ENCODE peak calls at places on chromosomes 4 and X, in ten cellular contexts. Z is NCI-H1105 treated with DMSO at 0.1 percent for 48 hours; A is activated T-cell treated with anti-CD3 and anti-CD28 coated beads, Interleukin-2, amount 50 U/mL, for 72 hours; M is NCI-H1436; I is BJ; U is stimulated activated CD4-positive, alpha-beta T cell treated with anti-CD3 and anti-CD28 coated beads, Interleukin-1b, Interleukin-23, amount 100 ng/mL, for 4 hours; X is GM04504; C is left ventricle myocardium superior; W is iris pigment epithelial cell; L is frontal cortex. D is an unnamed sample.

GRCh38 chr4:30094866-30095265 is 625.3 kb upstream of the PCDH7 start:
- DNase-seq in Z (no peak), A (no peak), M (no peak), I (no peak), U (no peak), X (no peak), C (no peak), W (peak; percentile 74), L (no peak), D (peak; percentile 60)

GRCh38 chr4:7115557-7116340 is 47.9 kb upstream of the GRPEL1 start:
- DNase-seq in Z (no peak), A (no peak), M (no peak), I (no peak), U (no peak), X (no peak), C (no peak), W (no peak), L (no peak), D (no peak)

GRCh38 chr4:101599620-101600019 is 190.9 kb upstream of the BANK1 start:
- DNase-seq in Z (no peak), A (peak; percentile 6), M (no peak), I (no peak), U (no peak), X (peak; percentile 23), C (no peak), W (peak; percentile 82), L (no peak), D (peak; percentile 67)

GRCh38 chr4:142128529-142128928 is 492.1 kb downstream of the IL15 start:
- DNase-seq in Z (no peak), A (no peak), M (no peak), I (peak; percentile 11), U (no peak), X (no peak), C (no peak), W (peak; percentile 5), L (no peak), D (no peak)

GRCh38 chr4:137032242-137032641 is 500.1 kb downstream of the PCDH18 start:
- DNase-seq in Z (peak; percentile 92), A (no peak), M (peak; percentile 9), I (no peak), U (no peak), X (no peak), C (no peak), W (peak; percentile 1), L (no peak), D (peak; percentile 5)

GRCh38 chrX:41480508-41481260 is 33.5 kb downstream of the NYX start:
- DNase-seq in Z (no peak), A (no peak), M (no peak), I (no peak), U (no peak), X (no peak), C (no peak), W (no peak), L (no peak), D (no peak)

GRCh38 chrX:154719132-154719675 is 31.7 kb downstream of the GAB3 start:
- DNase-seq in Z (no peak), A (peak; percentile 32), M (no peak), I (no peak), U (peak; percentile 32), X (no peak), C (no peak), W (peak; percentile 93), L (no peak), D (peak; percentile 90)

GRCh38 chr4:118898684-118899138 is 10.1 kb downstream of the SYNPO2 start:
- DNase-seq in Z (no peak), A (no peak), M (no peak), I (no peak), U (no peak), X (no peak), C (peak; percentile 80), W (no peak), L (no peak), D (peak; percentile 8)

GRCh38 chrX:150062292-150063137 is 124.2 kb upstream of the EOLA2 start:
- DNase-seq in Z (peak; percentile 64), A (no peak), M (no peak), I (peak; percentile 77), U (no peak), X (peak; percentile 72), C (peak; percentile 49), W (peak; percentile 45), L (no peak), D (peak; percentile 80)

GRCh38 chrX:45824471-45824870 is 623.8 kb upstream of the DIPK2B start:
- DNase-seq in Z (no peak), A (peak; percentile 51), M (no peak), I (no peak), U (peak; percentile 39), X (peak; percentile 78), C (no peak), W (peak; percentile 95), L (no peak), D (peak; percentile 95)

GRCh38 chr4:74503580-74503979 is 58.6 kb downstream of the AREG start:
- DNase-seq in Z (no peak), A (no peak), M (no peak), I (no peak), U (no peak), X (no peak), C (no peak), W (peak; percentile 62), L (no peak), D (peak; percentile 95)